ENCODE peak calls at places on chromosomes 12 and 14, in nine cellular contexts. T is sigmoid colon, D is GM23338, S is HCT116, F is upper lobe of left lung, E is breast epithelium, L is vagina, B is transverse colon, R is suprapubic skin. K is an unnamed sample.

GRCh38 chr14:61145903-61146411 is 135.2 kb downstream of the TMEM30B start:
- DNase-seq in T (no peak), D (no peak), S (no peak), F (no peak), E (no peak), L (no peak), B (no peak), R (no peak), K (no peak)

GRCh38 chr12:113002155-113002554 is 23.8 kb downstream of the OAS2 start:
- DNase-seq in T (no peak), D (no peak), S (peak), F (no peak), E (no peak), L (no peak), B (no peak), R (peak), K (no peak)

GRCh38 chr12:25058619-25059018 is 109.7 kb upstream of the BCAT1 start:
- DNase-seq in T (no peak), D (no peak), S (no peak), F (no peak), E (no peak), L (no peak), B (no peak), R (no peak), K (no peak)

GRCh38 chr14:37147310-37147875 is 25.0 kb downstream of the SLC25A21 start:
- DNase-seq in T (no peak), D (no peak), S (no peak), F (no peak), E (no peak), L (no peak), B (no peak), R (no peak), K (no peak)

GRCh38 chr12:401235-402126 is at the start of gene CCDC77:
- DNase-seq in T (peak), D (peak), S (peak), F (peak), E (peak), L (no peak), B (peak), R (peak), K (peak)

GRCh38 chr14:99560946-99561683 is 42.9 kb downstream of the CCDC85C start:
- DNase-seq in T (peak), D (no peak), S (no peak), F (peak), E (no peak), L (no peak), B (no peak), R (no peak), K (no peak)

GRCh38 chr12:50059440-50060119 is 2.2 kb downstream of the ASIC1 start:
- DNase-seq in T (no peak), D (no peak), S (no peak), F (no peak), E (no peak), L (no peak), B (no peak), R (no peak), K (no peak)

GRCh38 chr14:71959055-71959454 is 26.8 kb downstream of the RGS6 start:
- DNase-seq in T (no peak), D (no peak), S (no peak), F (no peak), E (no peak), L (no peak), B (no peak), R (no peak), K (no peak)

GRCh38 chr12:70828391-70828790 is 92.1 kb downstream of the PTPRR start:
- DNase-seq in T (no peak), D (no peak), S (no peak), F (no peak), E (no peak), L (no peak), B (no peak), R (no peak), K (no peak)

GRCh38 chr14:24274101-24274543 is 2.7 kb upstream of the RABGGTA start:
- DNase-seq in T (no peak), D (peak), S (no peak), F (peak), E (no peak), L (no peak), B (no peak), R (no peak), K (no peak)

GRCh38 chr14:30608533-30609006 is 13.5 kb upstream of the SCFD1 start:
- DNase-seq in T (no peak), D (no peak), S (no peak), F (no peak), E (no peak), L (no peak), B (peak), R (no peak), K (no peak)

GRCh38 chr12:56634242-56634836 is 4.2 kb upstream of the BAZ2A start:
- DNase-seq in T (no peak), D (peak), S (peak), F (peak), E (peak), L (no peak), B (peak), R (no peak), K (peak)

GRCh38 chr12:93466625-93467350 is 526 bp upstream of the MRPL42 start:
- DNase-seq in T (no peak), D (no peak), S (no peak), F (no peak), E (no peak), L (no peak), B (no peak), R (no peak), K (no peak)

GRCh38 chr12:109291531-109292341 is 17.3 kb downstream of the FOXN4 start:
- DNase-seq in T (peak), D (peak), S (no peak), F (no peak), E (no peak), L (no peak), B (peak), R (no peak), K (peak)

GRCh38 chr12:47838286-47838931 is 18.7 kb upstream of the HDAC7 start:
- DNase-seq in T (no peak), D (peak), S (peak), F (no peak), E (no peak), L (no peak), B (no peak), R (no peak), K (no peak)

GRCh38 chr14:22598099-22598895 is at the start of gene ABHD4:
- DNase-seq in T (peak), D (peak), S (no peak), F (peak), E (peak), L (no peak), B (peak), R (peak), K (peak)

GRCh38 chr14:89849931-89850330 is 104.6 kb downstream of the EFCAB11 start:
- DNase-seq in T (no peak), D (no peak), S (no peak), F (no peak), E (no peak), L (no peak), B (no peak), R (no peak), K (no peak)

GRCh38 chr12:106302401-106303201 is at the start of gene TCP11L2:
- DNase-seq in T (peak), D (peak), S (no peak), F (peak), E (peak), L (no peak), B (peak), R (peak), K (peak)
- TF ChIP-seq POLR2AphosphoS5 in T (peak), D (no peak), S (peak), F (peak), E (peak), L (peak), B (no peak), R (no peak), K (peak)

DNA sequence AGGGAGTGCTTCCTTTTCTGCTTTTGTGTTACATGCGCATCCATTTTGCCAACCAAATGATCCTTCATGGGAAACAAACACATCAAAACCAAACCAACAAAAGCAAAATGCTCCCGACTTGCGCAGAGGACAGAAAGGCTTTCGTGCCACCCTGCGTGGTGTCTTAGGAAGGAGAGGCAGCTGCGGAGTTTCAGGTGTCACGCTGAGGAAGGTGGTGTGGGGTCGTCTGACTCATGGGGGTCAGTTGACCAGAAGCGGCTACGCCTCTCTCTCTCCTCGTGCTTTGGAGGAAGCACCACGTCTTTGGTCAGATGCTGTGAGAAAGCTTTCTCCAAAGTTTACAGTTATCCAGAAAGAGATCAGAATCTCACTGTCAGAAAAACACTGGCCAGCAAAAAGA is 7.9 kb downstream of the EMP1 start:
- DNase-seq in T (no peak), D (peak), S (no peak), F (no peak), E (no peak), L (no peak), B (no peak), R (no peak), K (no peak)
- H3K4me3 ChIP-seq in T (no peak), D (no peak), S (peak), F (no peak), E (peak), L (no peak), B (no peak), R (no peak), K (no peak)

GRCh38 chr14:103386632-103387329 is 1.6 kb downstream of the MARK3 start:
- DNase-seq in T (no peak), D (peak), S (no peak), F (no peak), E (no peak), L (no peak), B (no peak), R (no peak), K (no peak)

GRCh38 chr14:103385153-103385993 is at the start of gene MARK3:
- DNase-seq in T (peak), D (peak), S (peak), F (peak), E (peak), L (no peak), B (peak), R (peak), K (peak)

GRCh38 chr14:103384450-103385152 is 614 bp upstream of the MARK3 start:
- DNase-seq in T (no peak), D (no peak), S (no peak), F (no peak), E (no peak), L (no peak), B (no peak), R (no peak), K (no peak)

GRCh38 chr14:103388664-103389063 is 3.4 kb downstream of the MARK3 start:
- DNase-seq in T (no peak), D (no peak), S (no peak), F (no peak), E (no peak), L (no peak), B (no peak), R (no peak), K (no peak)

DNA sequence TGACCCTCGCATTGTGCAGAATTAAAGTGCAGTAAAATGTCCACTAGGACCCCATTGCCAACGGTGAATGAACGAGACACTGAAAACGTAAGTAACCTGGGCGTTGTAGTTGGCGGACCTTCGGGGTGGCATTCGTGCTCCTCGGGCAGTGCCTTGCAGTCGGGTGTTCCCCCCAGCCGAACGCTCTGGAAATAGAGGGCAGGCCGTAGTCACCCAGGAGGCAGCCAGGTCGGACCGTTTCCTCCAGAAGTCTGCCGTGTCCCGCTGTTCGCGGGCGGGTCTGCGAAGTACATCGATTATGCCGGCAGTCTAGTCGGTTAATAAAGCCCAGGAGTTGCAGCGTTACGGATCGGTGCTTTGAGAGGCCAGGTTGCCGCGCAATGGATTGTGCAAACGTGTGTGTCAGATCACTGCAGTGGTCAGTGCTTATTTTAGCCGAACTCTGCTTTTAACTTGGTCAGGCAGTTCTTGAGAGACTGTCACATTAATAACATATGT is 828 bp downstream of the MARK3 start:
- DNase-seq in T (peak), D (peak), S (no peak), F (no peak), E (no peak), L (no peak), B (peak), R (no peak), K (peak)
- H3K27ac ChIP-seq in T (peak), D (peak), S (peak), F (peak), E (peak), L (peak), B (peak), R (peak), K (peak)

DNA sequence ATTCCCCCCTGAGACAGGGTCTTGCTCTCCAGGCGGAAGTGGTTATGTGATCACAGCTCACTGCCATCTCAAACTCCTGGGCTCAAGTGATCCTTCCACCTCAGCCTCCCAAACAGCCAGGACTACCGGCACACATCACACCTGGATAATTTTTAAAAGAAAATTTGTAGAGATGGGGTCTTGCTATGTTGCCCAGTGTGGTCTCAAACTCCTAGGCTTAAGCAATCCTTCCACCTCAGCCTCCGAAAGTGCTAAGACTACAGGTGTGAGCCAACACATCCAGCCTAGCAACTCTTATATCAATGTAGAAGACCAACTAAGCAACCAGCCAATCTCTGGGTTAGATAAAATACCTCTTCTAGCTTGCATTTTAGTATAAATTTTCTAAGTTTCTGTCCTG is 297.2 kb downstream of the MED13L start:
- DNase-seq in T (no peak), D (no peak), S (no peak), F (no peak), E (no peak), L (no peak), B (no peak), R (no peak), K (no peak)
- TF ChIP-seq POLR2AphosphoS5 in T (no peak), D (no peak), S (no peak), F (no peak), E (no peak), L (no peak), B (no peak), R (no peak), K (no peak)

GRCh38 chr12:5944053-5944452 is 1.0 kb downstream of the ANO2 start:
- DNase-seq in T (no peak), D (no peak), S (no peak), F (no peak), E (no peak), L (peak), B (no peak), R (no peak), K (no peak)

GRCh38 chr12:5944688-5945070 is 380 bp downstream of the ANO2 start:
- DNase-seq in T (no peak), D (peak), S (no peak), F (no peak), E (no peak), L (peak), B (no peak), R (no peak), K (no peak)

GRCh38 chr12:5946388-5946787 is 1.3 kb upstream of the ANO2 start:
- DNase-seq in T (no peak), D (no peak), S (no peak), F (no peak), E (no peak), L (no peak), B (no peak), R (no peak), K (no peak)

GRCh38 chr12:5948696-5949095 is 3.6 kb upstream of the ANO2 start:
- DNase-seq in T (no peak), D (no peak), S (no peak), F (no peak), E (no peak), L (peak), B (no peak), R (no peak), K (no peak)

DNA sequence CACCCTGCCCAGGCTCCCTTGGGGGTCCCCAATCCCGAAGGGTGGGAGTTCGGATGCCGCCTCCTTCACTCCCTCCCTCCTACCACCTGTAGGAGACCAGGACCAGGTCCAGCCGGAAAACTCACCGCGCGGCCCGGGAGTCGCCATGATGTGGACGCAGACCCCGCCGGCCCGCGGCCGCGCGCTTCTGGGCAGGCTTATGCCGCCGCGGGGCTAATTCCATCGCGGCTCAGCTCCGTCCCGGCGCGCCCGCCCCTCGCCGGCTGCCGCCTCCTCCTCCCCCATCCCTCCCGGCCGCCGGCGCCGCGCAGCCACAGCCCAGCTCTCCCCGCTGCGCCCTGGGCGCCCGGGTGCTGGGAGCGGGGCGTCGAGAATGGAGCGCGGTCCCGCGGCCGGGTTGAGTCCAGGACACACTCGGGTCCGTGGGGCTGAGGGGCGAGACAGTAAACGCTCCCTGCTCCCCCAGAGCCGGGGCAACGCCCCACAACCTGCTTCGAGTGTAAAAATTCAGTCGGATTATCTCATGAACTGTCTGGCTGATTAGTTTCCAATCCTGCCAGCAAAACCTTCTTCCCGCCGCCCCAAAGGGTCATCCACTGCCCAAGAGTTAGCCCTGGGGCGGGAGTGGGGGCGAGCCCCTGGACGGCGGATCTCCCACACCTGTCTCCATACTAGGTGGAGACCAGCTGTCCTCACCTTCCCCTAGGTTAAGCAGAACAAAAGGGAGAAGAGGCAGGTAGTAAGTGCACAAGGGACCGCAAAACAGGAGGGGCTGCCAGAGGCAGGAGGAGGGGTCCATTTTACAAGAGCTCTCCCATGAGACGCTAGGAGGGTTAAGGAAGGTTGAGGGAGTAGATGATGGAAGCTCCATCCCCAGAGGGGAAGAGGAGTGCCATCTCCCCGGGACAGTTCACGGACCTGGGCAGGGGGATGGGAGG is at the start of gene ANO2:
- DNase-seq in T (no peak), D (peak), S (no peak), F (no peak), E (no peak), L (no peak), B (no peak), R (no peak), K (no peak)
- H3K4me3 ChIP-seq in T (peak), D (peak), S (no peak), F (peak), E (peak), L (peak), B (no peak), R (peak), K (peak)

GRCh38 chr12:6949063-6949594 is 2.0 kb upstream of the PTPN6 start:
- DNase-seq in T (no peak), D (no peak), S (no peak), F (no peak), E (no peak), L (no peak), B (no peak), R (peak), K (peak)

GRCh38 chr12:6952121-6952859 is 1.1 kb downstream of the PTPN6 start:
- DNase-seq in T (peak), D (no peak), S (no peak), F (no peak), E (no peak), L (no peak), B (no peak), R (peak), K (peak)

GRCh38 chr12:6951551-6952120 is 480 bp downstream of the PTPN6 start:
- DNase-seq in T (peak), D (no peak), S (no peak), F (no peak), E (no peak), L (no peak), B (no peak), R (no peak), K (no peak)

GRCh38 chr12:6950944-6951540 is at the start of gene PTPN6:
- DNase-seq in T (peak), D (no peak), S (no peak), F (peak), E (no peak), L (no peak), B (peak), R (peak), K (peak)

GRCh38 chr12:6950401-6950801 is 755 bp upstream of the PTPN6 start:
- DNase-seq in T (peak), D (no peak), S (no peak), F (no peak), E (no peak), L (no peak), B (no peak), R (no peak), K (peak)
- H3K27ac ChIP-seq in T (peak), D (no peak), S (no peak), F (peak), E (no peak), L (no peak), B (peak), R (no peak), K (peak)

GRCh38 chr12:53066594-53066978 is 12.6 kb downstream of the SPRYD3 start:
- DNase-seq in T (peak), D (no peak), S (no peak), F (no peak), E (no peak), L (no peak), B (no peak), R (peak), K (no peak)
- TF ChIP-seq POLR2AphosphoS5 in T (no peak), D (no peak), S (no peak), F (no peak), E (no peak), L (no peak), B (no peak), R (no peak), K (no peak)

K was measured in spleen.